ENCODE peak calls at places on chromosome 2, in four cellular contexts. P is right lobe of liver, H is OCI-LY7, I is ascending aorta. Y is an unnamed sample. For H3K4me1, the result is how much of the 10 kb centered on the place peaks cover.

GRCh38 chr2:11865820-11866219 is 119.4 kb downstream of the LPIN1 start:
- DNase-seq in P (no peak), H (no peak), I (no peak), Y (no peak)

GRCh38 chr2:233319256-233319655 is 11.6 kb downstream of the SAG start:
- DNase-seq in P (no peak), H (no peak), I (no peak), Y (no peak)

GRCh38 chr2:85273732-85274731 is 53.8 kb downstream of the TGOLN2 start:
- DNase-seq in P (no peak), H (no peak), I (no peak), Y (no peak)

GRCh38 chr2:70964133-70964532 is 14.3 kb upstream of the ANKRD53 start:
- DNase-seq in P (no peak), H (no peak), I (peak), Y (no peak)

GRCh38 chr2:126803422-126803775 is 95.3 kb upstream of the TEX51 start:
- DNase-seq in P (no peak), H (no peak), I (no peak), Y (no peak)

GRCh38 chr2:34892286-34892685 is 1293.2 kb upstream of the FAM98A start:
- DNase-seq in P (no peak), H (no peak), I (no peak), Y (no peak)

GRCh38 chr2:45822272-45822630 is 170.8 kb downstream of the PRKCE start:
- DNase-seq in P (no peak), H (no peak), I (no peak), Y (no peak)

GRCh38 chr2:224325941-224326340 is 76.0 kb downstream of the FAM124B start:
- DNase-seq in P (no peak), H (no peak), I (no peak), Y (no peak)

GRCh38 chr2:188773075-188773474 is 201.1 kb upstream of the COL3A1 start:
- DNase-seq in P (no peak), H (no peak), I (no peak), Y (no peak)

GRCh38 chr2:166609183-166609959 is 115.3 kb upstream of the SCN7A start:
- DNase-seq in P (no peak), H (no peak), I (no peak), Y (no peak)

GRCh38 chr2:237315170-237315880 is 98.6 kb downstream of the COL6A3 start:
- DNase-seq in P (peak), H (no peak), I (peak), Y (peak)

GRCh38 chr2:28976584-28976983 is 4.5 kb upstream of the TOGARAM2 start:
- DNase-seq in P (no peak), H (no peak), I (no peak), Y (no peak)

GRCh38 chr2:120684225-120684624 is 51.4 kb upstream of the GLI2 start:
- DNase-seq in P (no peak), H (no peak), I (no peak), Y (no peak)

GRCh38 chr2:110157153-110157793 is 41.7 kb upstream of the MALL start:
- DNase-seq in P (no peak), H (peak), I (no peak), Y (no peak)

GRCh38 chr2:211745295-211746097 is 793.1 kb downstream of the ERBB4 start:
- DNase-seq in P (peak), H (peak), I (no peak), Y (no peak)

GRCh38 chr2:72999729-73000725 is 71.5 kb downstream of the SFXN5 start:
- DNase-seq in P (no peak), H (no peak), I (no peak), Y (no peak)

GRCh38 chr2:240255811-240256703 is 115.6 kb upstream of the OTOS start:
- DNase-seq in P (no peak), H (no peak), I (no peak), Y (peak)

GRCh38 chr2:203824653-203825052 is 42.9 kb upstream of the CTLA4 start:
- DNase-seq in P (no peak), H (no peak), I (no peak), Y (no peak)

DNA sequence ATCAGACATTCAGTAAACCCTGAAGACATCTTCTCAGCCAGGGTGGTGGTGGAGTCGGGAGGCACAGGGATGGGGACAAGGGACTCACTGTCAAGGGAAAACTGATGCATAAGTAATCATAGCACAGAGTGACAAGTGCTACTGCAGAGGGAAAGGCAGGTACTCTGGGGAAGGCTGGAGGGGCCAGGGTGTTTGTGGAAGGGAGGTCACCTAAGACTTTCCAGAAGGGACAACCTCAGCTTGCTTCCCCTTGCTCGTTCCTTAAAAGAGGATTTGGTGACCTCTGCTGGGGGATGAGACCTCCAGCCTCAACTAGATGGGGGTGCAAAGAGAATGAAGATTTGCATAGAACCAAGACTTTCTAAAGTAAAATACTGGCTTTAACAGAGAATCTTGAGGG is 99.5 kb downstream of the SLC4A3 start:
- DNase-seq in P (no peak), H (no peak), I (no peak), Y (no peak)
- TF ChIP-seq CTCF in P (no peak), H (peak), I (no peak), Y (no peak)

GRCh38 chr2:238866656-238867277 is 18.9 kb downstream of the TWIST2 start:
- DNase-seq in P (no peak), H (no peak), I (peak), Y (no peak)
- H3K4me3 ChIP-seq in P (no peak), H (no peak), I (no peak), Y (no peak)

GRCh38 chr2:235698028-235698427 is 204.2 kb downstream of the AGAP1 start:
- DNase-seq in P (no peak), H (no peak), I (no peak), Y (no peak)
- H3K4me1 ChIP-seq in P (under half), H (under half), I (under half), Y (under half)

GRCh38 chr2:172674034-172674967 is 61.3 kb upstream of the RAPGEF4 start:
- DNase-seq in P (peak), H (no peak), I (no peak), Y (peak)
- TF ChIP-seq CTCF in P (peak), H (peak), I (peak), Y (peak)

DNA sequence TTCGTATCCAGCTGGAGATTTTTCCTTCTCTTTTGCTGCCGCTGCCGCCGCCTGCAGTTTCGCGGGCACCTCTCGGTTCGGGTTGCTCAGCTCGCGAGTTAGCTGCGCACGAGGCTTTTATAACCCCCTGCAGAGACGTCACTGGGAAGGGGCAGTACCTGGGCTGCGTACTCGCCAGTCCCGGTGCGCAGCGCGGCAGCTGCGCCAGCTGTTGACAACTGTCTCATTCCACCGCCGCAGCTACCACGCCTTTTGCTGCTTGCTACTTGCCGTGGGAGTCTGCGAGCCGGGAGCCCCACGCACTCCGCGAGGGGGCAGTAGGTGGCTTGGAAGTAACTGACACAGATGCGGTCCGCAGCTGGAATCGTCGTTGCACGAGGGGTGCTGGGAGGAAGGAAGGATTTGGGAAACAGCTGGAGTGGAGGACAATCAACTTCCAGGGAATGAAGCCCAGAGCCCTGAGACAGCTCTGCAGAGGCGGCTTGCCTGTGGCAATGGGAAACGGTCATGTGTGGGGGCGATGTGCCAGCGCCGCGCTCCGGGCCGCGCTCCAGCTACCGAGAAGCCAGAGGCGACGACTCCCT is at the start of gene TACR1:
- DNase-seq in P (peak), H (no peak), I (peak), Y (peak)
- H3K4me3 ChIP-seq in P (peak), H (no peak), I (peak), Y (peak)

DNA sequence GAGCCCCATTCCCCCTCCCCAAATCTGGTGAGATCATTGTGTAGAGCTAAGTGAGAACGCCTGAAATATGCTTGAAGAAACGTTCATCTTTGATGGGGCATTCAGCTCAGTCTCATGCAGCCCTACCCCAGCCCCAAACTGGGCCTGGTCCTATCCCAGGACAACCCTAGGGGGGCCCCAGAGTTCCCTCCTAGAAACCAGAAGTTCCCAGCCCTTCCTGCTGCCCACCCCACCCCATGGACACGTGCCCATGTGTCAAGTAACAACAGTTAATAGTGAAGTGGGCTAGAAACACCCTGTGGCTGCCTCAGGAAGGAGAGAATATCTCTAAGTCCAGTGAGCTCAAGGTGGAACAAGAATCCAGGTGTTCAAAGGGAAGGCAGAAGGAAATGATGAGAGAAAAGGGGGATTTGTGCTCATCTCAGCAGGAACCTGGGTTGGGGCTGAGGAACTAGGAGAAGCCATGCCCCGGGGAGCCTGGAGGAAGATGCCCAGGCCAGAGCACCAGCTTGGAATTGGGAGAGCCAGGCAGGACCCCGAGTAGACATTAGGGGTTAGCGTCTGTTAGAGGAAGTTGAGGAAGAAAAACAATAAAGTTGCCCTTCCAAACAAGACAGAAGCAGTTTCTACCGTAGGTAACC is 20.1 kb upstream of the SLC20A1 start:
- DNase-seq in P (no peak), H (no peak), I (peak), Y (no peak)
- H3K4me1 ChIP-seq in P (under half), H (under half), I (under half), Y (half or more)

GRCh38 chr2:191516260-191516659 is 161.7 kb upstream of the NABP1 start:
- DNase-seq in P (no peak), H (no peak), I (no peak), Y (no peak)
- TF ChIP-seq CTCF in P (no peak), H (no peak), I (no peak), Y (no peak)

GRCh38 chr2:36697424-36698066 is 1.0 kb downstream of the VIT start:
- DNase-seq in P (no peak), H (no peak), I (no peak), Y (no peak)
- H3K4me3 ChIP-seq in P (no peak), H (no peak), I (peak), Y (no peak)

GRCh38 chr2:25177369-25177641 is 8.9 kb upstream of the POMC start:
- DNase-seq in P (no peak), H (no peak), I (no peak), Y (no peak)
- H3K4me1 ChIP-seq in P (under half), H (under half), I (under half), Y (under half)

Y was measured in left lung.